ENCODE peak calls at places on chromosomes 5 and 9, in six cellular contexts. B is fibroblast of lung, N is PC-9, E is H9, A is IMR-90, Q is HepG2. W is an unnamed sample.

GRCh38 chr9:110446171-110446570 is 108.5 kb upstream of the TXNDC8 start:
- DNase-seq in E (no peak), B (no peak), A (peak; percentile 22), Q (no peak), N (no peak), W (peak; percentile 16)

GRCh38 chr5:172028167-172028566 is 21.7 kb upstream of the FBXW11 start:
- DNase-seq in Q (no peak), B (no peak), N (no peak), A (no peak), E (no peak), W (no peak)

GRCh38 chr9:135973276-135974219 is 12.4 kb upstream of the UBAC1 start:
- DNase-seq in A (no peak), E (no peak), Q (no peak), B (peak; percentile 24), N (no peak), W (no peak)

GRCh38 chr5:163347671-163348070 is 89.7 kb upstream of the CCNG1 start:
- DNase-seq in N (peak; percentile 37), Q (peak; percentile 59), E (peak; percentile 58), B (peak; percentile 76), A (peak; percentile 55), W (peak; percentile 32)

GRCh38 chr9:95817205-95817604 is 58.3 kb upstream of the ERCC6L2 start:
- DNase-seq in B (no peak), A (no peak), E (no peak), N (no peak), Q (no peak), W (no peak)

GRCh38 chr9:91800473-91800872 is 149.6 kb downstream of the ROR2 start:
- DNase-seq in E (no peak), Q (no peak), B (no peak), N (no peak), A (no peak), W (no peak)

GRCh38 chr5:135393691-135394090 is 5.3 kb downstream of the MACROH2A1 start:
- DNase-seq in A (peak; percentile 79), Q (no peak), N (no peak), B (peak; percentile 64), E (no peak), W (no peak)

GRCh38 chr9:101435601-101436079 is at the start of gene ALDOB:
- DNase-seq in A (no peak), Q (no peak), B (no peak), E (no peak), N (no peak), W (no peak)

GRCh38 chr5:109589983-109590382 is 99.7 kb upstream of the MAN2A1 start:
- DNase-seq in E (no peak), B (no peak), A (no peak), Q (no peak), N (no peak), W (peak; percentile 9)

GRCh38 chr5:58069846-58070245 is 390.0 kb downstream of the PLK2 start:
- DNase-seq in N (no peak), B (no peak), A (no peak), E (no peak), Q (no peak), W (no peak)

GRCh38 chr9:77793909-77794308 is 145.8 kb upstream of the GNA14 start:
- DNase-seq in N (peak; percentile 9), Q (no peak), A (peak; percentile 7), E (no peak), B (peak; percentile 51), W (peak; percentile 62)

GRCh38 chr5:7662289-7662688 is 188.6 kb downstream of the CFAP90 start:
- DNase-seq in A (no peak), B (no peak), N (no peak), E (no peak), Q (no peak), W (no peak)

GRCh38 chr9:75909776-75910175 is 19.3 kb downstream of the PCSK5 start:
- DNase-seq in E (no peak), B (no peak), N (no peak), Q (no peak), A (no peak), W (no peak)

GRCh38 chr5:103667068-103667467 is 104.5 kb upstream of the NUDT12 start:
- DNase-seq in Q (no peak), N (no peak), A (peak; percentile 26), B (peak; percentile 34), E (no peak), W (peak; percentile 9)

GRCh38 chr5:27312291-27312690 is 273.9 kb upstream of the CDH9 start:
- DNase-seq in B (no peak), E (no peak), Q (no peak), A (no peak), N (no peak), W (no peak)

GRCh38 chr5:123001801-123002200 is 34.7 kb downstream of the PPIC start:
- DNase-seq in A (no peak), N (no peak), Q (no peak), B (no peak), E (no peak), W (no peak)

GRCh38 chr9:113355197-113355596 is 5.9 kb downstream of the BSPRY start:
- DNase-seq in N (no peak), E (no peak), A (peak; percentile 12), Q (peak; percentile 77), B (peak; percentile 27), W (no peak)

GRCh38 chr5:40879163-40879942 is 29.9 kb upstream of the C7 start:
- DNase-seq in B (peak; percentile 54), Q (peak; percentile 10), E (no peak), N (peak; percentile 6), A (peak; percentile 45), W (peak; percentile 13)

GRCh38 chr9:100492952-100493351 is 20.0 kb downstream of the TMEFF1 start:
- DNase-seq in N (no peak), A (peak; percentile 22), B (peak; percentile 39), E (no peak), Q (peak; percentile 18), W (no peak)

GRCh38 chr5:59528226-59528862 is 365.2 kb downstream of the PDE4D start:
- DNase-seq in Q (no peak), E (no peak), B (no peak), A (no peak), N (no peak), W (no peak)

GRCh38 chr9:136110082-136111061 is 8.3 kb downstream of the TMEM250 start:
- DNase-seq in B (peak; percentile 49), N (no peak), Q (no peak), E (peak; percentile 66), A (peak; percentile 15), W (no peak)

GRCh38 chr9:3205421-3206095 is 320.2 kb downstream of the RFX3 start:
- DNase-seq in N (no peak), E (no peak), B (no peak), Q (no peak), A (no peak), W (no peak)

GRCh38 chr9:75198436-75198835 is 110.1 kb downstream of the OSTF1 start:
- DNase-seq in A (no peak), Q (no peak), B (no peak), N (no peak), E (peak; percentile 78), W (no peak)

GRCh38 chr9:118305371-118305770 is 601.2 kb downstream of the TLR4 start:
- DNase-seq in N (no peak), B (no peak), E (no peak), Q (no peak), A (no peak), W (no peak)

GRCh38 chr5:154132718-154133307 is 57.7 kb upstream of the GALNT10 start:
- DNase-seq in Q (no peak), B (no peak), N (no peak), A (no peak), E (no peak), W (no peak)

GRCh38 chr5:50595199-50595598 is 71.2 kb upstream of the PARP8 start:
- DNase-seq in Q (no peak), N (peak; percentile 12), A (peak; percentile 90), B (peak; percentile 91), E (no peak), W (peak; percentile 86)

DNA sequence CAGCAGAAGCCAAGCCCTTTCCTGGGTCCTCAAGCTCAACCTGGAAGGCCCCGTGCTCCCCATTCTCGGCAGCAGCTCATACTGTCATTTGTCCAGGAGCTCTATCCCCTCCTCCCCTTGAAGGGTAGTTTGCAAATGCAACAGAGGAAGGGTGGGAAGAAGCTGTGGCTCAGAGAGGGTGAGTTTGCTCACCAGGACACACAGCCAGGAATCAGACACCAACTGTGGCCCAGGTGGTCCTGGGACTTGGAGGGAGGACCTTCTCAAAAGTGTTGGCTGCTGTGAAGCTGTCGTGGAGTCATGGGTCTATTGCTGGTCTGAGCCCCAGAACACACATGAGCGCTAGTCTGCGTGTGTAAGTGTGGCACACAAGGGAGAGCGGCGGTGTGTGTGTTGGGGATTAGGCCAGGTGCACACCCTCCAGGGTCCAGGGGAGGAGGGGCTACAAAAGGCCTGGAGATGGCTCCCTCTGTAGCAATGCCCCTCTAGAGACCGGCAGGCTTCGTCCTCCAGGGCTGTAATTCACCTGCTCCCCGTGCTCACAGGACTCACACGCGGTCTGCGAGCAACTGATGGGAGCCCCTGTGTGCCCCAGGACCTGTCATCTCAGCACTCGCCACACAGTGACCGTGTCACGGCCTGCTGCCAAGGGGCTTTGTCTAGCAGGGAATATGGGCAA is 8.2 kb upstream of the RPS14 start:
- DNase-seq in A (no peak), Q (no peak), B (no peak), E (no peak), N (no peak), W (no peak)
- H2AFZ ChIP-seq in A (peak overlapping the region; percentile 48), Q (peak overlapping the region; percentile 91), B (no peak overlapping the region), E (no peak overlapping the region), N (no peak overlapping the region), W (no peak overlapping the region)

GRCh38 chr9:121743441-121744001 is 92.1 kb downstream of the DAB2IP start:
- DNase-seq in Q (peak; percentile 85), N (peak; percentile 90), A (peak; percentile 89), E (peak; percentile 80), B (peak; percentile 90), W (peak; percentile 77)
- H2AFZ ChIP-seq in Q (no peak overlapping the region), N (no peak overlapping the region), A (peak overlapping the region; percentile 86), E (no peak overlapping the region), B (peak overlapping the region; percentile 52), W (no peak overlapping the region)

DNA sequence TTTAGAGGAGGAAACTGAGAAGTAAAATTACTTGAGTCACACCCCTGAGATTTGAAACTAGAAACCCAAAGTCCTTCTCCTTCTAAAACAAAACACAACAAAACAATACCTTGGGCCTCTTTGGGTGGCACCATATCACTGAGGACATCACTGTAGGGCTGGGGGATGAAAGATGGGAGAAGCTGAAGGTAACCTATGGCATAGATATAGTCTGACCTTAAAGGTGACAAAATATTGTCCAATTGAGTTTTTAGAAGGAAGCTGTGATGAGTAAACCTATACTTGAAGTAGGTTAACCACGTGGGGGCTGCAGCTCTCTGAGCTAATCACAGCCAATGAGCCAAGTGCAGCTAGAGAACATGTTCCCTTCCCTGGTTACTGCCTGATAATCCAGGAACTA is 167.4 kb upstream of the CD180 start:
- DNase-seq in E (no peak), A (no peak), B (no peak), Q (no peak), N (no peak), W (no peak)
- H2AFZ ChIP-seq in E (no peak overlapping the region), A (no peak overlapping the region), B (no peak overlapping the region), Q (no peak overlapping the region), N (no peak overlapping the region), W (no peak overlapping the region)

GRCh38 chr9:22030101-22030598 is 21.0 kb upstream of the CDKN2B start:
- DNase-seq in B (peak; percentile 72), Q (peak; percentile 54), E (no peak), A (peak; percentile 76), N (peak; percentile 3), W (peak; percentile 82)

GRCh38 chr9:22029231-22029630 is 20.1 kb upstream of the CDKN2B start:
- DNase-seq in Q (no peak), E (no peak), B (no peak), A (no peak), N (no peak), W (no peak)

GRCh38 chr9:22022396-22022795 is 13.3 kb upstream of the CDKN2B start:
- DNase-seq in B (no peak), N (no peak), Q (no peak), E (no peak), A (no peak), W (no peak)

GRCh38 chr9:22028394-22028793 is 19.3 kb upstream of the CDKN2B start:
- DNase-seq in A (no peak), N (no peak), E (no peak), B (no peak), Q (no peak), W (no peak)

GRCh38 chr9:22026696-22027095 is 17.6 kb upstream of the CDKN2B start:
- DNase-seq in E (no peak), N (no peak), Q (no peak), A (no peak), B (no peak), W (no peak)
- H2AFZ ChIP-seq in E (no peak overlapping the region), N (no peak overlapping the region), Q (no peak overlapping the region), A (no peak overlapping the region), B (no peak overlapping the region), W (no peak overlapping the region)

W was measured in mammary epithelial cell.